ENCODE peak calls at places on chromosomes 1 and 21, in ten cellular contexts. J is HT-29; Y is IMR-90; U is cardiac fibroblast; B is activated naive CD8-positive, alpha-beta T cell treated with anti-CD3 and anti-CD28 coated beads, Interleukin-2, amount 50 U/mL, for 24 hours; I is T-helper 2 cell; O is hypothalamus; C is activated T-helper 1 cell treated with Interleukin-2 at 50 U/mL for 16 hours; P is HEK293T; H is dermis microvascular lymphatic vessel endothelial cell. K is an unnamed sample.

GRCh38 chr1:27527857-27528700 is 38.1 kb upstream of the WASF2 start:
- DNase-seq in J (peak), Y (no peak), U (no peak), B (peak), I (no peak), O (no peak), C (peak), P (no peak), H (no peak), K (no peak)

GRCh38 chr1:229209816-229210215 is 61.1 kb upstream of the RAB4A start:
- DNase-seq in J (no peak), Y (peak), U (peak), B (no peak), I (no peak), O (no peak), C (no peak), P (no peak), H (no peak), K (no peak)

GRCh38 chr1:190583862-190584261 is 106.2 kb upstream of the BRINP3 start:
- DNase-seq in J (no peak), Y (no peak), U (no peak), B (no peak), I (no peak), O (no peak), C (no peak), P (no peak), H (no peak), K (no peak)

GRCh38 chr21:15293251-15293650 is 228.5 kb upstream of the NRIP1 start:
- DNase-seq in J (peak), Y (peak), U (peak), B (no peak), I (no peak), O (no peak), C (no peak), P (peak), H (no peak), K (peak)

GRCh38 chr1:179661018-179661417 is 69.4 kb downstream of the TDRD5 start:
- DNase-seq in J (no peak), Y (no peak), U (no peak), B (no peak), I (no peak), O (no peak), C (no peak), P (no peak), H (no peak), K (no peak)

GRCh38 chr1:184590163-184590750 is 164.4 kb downstream of the EDEM3 start:
- DNase-seq in J (peak), Y (no peak), U (no peak), B (no peak), I (no peak), O (no peak), C (no peak), P (no peak), H (no peak), K (peak)

GRCh38 chr1:85801520-85801919 is 93.3 kb upstream of the ZNHIT6 start:
- DNase-seq in J (no peak), Y (peak), U (peak), B (no peak), I (no peak), O (no peak), C (no peak), P (no peak), H (no peak), K (peak)

GRCh38 chr21:36684957-36685714 is 13.8 kb upstream of the SIM2 start:
- DNase-seq in J (no peak), Y (no peak), U (no peak), B (no peak), I (no peak), O (no peak), C (no peak), P (no peak), H (no peak), K (no peak)

GRCh38 chr1:220999872-221000863 is 120.9 kb downstream of the HLX start:
- DNase-seq in J (no peak), Y (no peak), U (peak), B (no peak), I (no peak), O (no peak), C (no peak), P (no peak), H (peak), K (no peak)

GRCh38 chr1:215932558-215932957 is 365.5 kb downstream of the KCTD3 start:
- DNase-seq in J (no peak), Y (no peak), U (no peak), B (no peak), I (no peak), O (no peak), C (no peak), P (no peak), H (no peak), K (no peak)

GRCh38 chr1:86704972-86705632 is 726 bp downstream of the SH3GLB1 start:
- DNase-seq in J (peak), Y (peak), U (peak), B (peak), I (peak), O (peak), C (peak), P (peak), H (no peak), K (peak)

K was measured in foreskin keratinocyte.